ENCODE peak calls at places on chromosomes 3 and 15, in ten cellular contexts. J, A, K, X, G, V, D, Y, Q and E are unnamed samples.
A peak's percentile ranks its signal among the peaks of the same experiment; 100 is the strongest.

GRCh38 chr3:100360757-100361496 is 26.4 kb downstream of the NIT2 start:
- DNase-seq in J (no peak), A (no peak), K (no peak), X (peak; percentile 33), G (no peak), V (no peak), D (no peak), Y (no peak), Q (no peak), E (no peak)

GRCh38 chr15:51861557-51862350 is 32.3 kb downstream of the TMOD3 start:
- DNase-seq in J (peak; percentile 54), A (no peak), K (no peak), X (no peak), G (peak; percentile 70), V (peak; percentile 54), D (no peak), Y (no peak), Q (no peak), E (no peak)

GRCh38 chr15:86036243-86036642 is 43.4 kb upstream of the AGBL1 start:
- DNase-seq in J (no peak), A (no peak), K (no peak), X (no peak), G (no peak), V (peak; percentile 31), D (no peak), Y (no peak), Q (no peak), E (no peak)

GRCh38 chr3:58222161-58222724 is 11.5 kb upstream of the DNASE1L3 start:
- DNase-seq in J (no peak), A (no peak), K (no peak), X (no peak), G (no peak), V (no peak), D (no peak), Y (peak; percentile 67), Q (no peak), E (no peak)

GRCh38 chr3:144055604-144056003 is 84.0 kb downstream of the DIPK2A start:
- DNase-seq in J (no peak), A (peak; percentile 81), K (no peak), X (peak; percentile 60), G (no peak), V (no peak), D (no peak), Y (peak; percentile 75), Q (no peak), E (peak; percentile 3)

GRCh38 chr15:72445426-72445825 is 28.7 kb upstream of the ARIH1 start:
- DNase-seq in J (no peak), A (no peak), K (no peak), X (no peak), G (no peak), V (peak; percentile 24), D (no peak), Y (no peak), Q (no peak), E (no peak)

GRCh38 chr3:76965122-76965725 is 74.7 kb upstream of the ROBO2 start:
- DNase-seq in J (no peak), A (no peak), K (no peak), X (no peak), G (no peak), V (no peak), D (no peak), Y (no peak), Q (no peak), E (no peak)

GRCh38 chr3:58356054-58356453 is 23.4 kb downstream of the PXK start:
- DNase-seq in J (no peak), A (no peak), K (no peak), X (no peak), G (no peak), V (no peak), D (no peak), Y (no peak), Q (no peak), E (no peak)

GRCh38 chr3:52028572-52028971 is 27.8 kb downstream of the DUSP7 start:
- DNase-seq in J (no peak), A (no peak), K (no peak), X (no peak), G (no peak), V (no peak), D (no peak), Y (peak; percentile 46), Q (no peak), E (peak; percentile 44)

GRCh38 chr15:74642724-74643367 is 27.2 kb downstream of the CLK3 start:
- DNase-seq in J (no peak), A (peak; percentile 79), K (no peak), X (no peak), G (no peak), V (no peak), D (no peak), Y (no peak), Q (no peak), E (no peak)

GRCh38 chr15:63483521-63484371 is 20.6 kb upstream of the USP3 start:
- DNase-seq in J (no peak), A (no peak), K (no peak), X (peak; percentile 86), G (no peak), V (no peak), D (no peak), Y (no peak), Q (no peak), E (no peak)

GRCh38 chr3:187748050-187748481 is 2.8 kb upstream of the BCL6 start:
- DNase-seq in J (peak; percentile 84), A (peak; percentile 62), K (peak; percentile 91), X (peak; percentile 89), G (peak; percentile 87), V (peak; percentile 83), D (peak; percentile 62), Y (peak; percentile 87), Q (peak; percentile 81), E (peak; percentile 70)

GRCh38 chr3:100496711-100497261 is 4.4 kb downstream of the TMEM45A start:
- DNase-seq in J (no peak), A (peak; percentile 90), K (no peak), X (peak; percentile 87), G (no peak), V (no peak), D (no peak), Y (peak; percentile 77), Q (no peak), E (peak; percentile 35)

GRCh38 chr15:100766225-100767001 is 113.2 kb upstream of the ALDH1A3 start:
- DNase-seq in J (no peak), A (no peak), K (no peak), X (no peak), G (no peak), V (no peak), D (no peak), Y (no peak), Q (no peak), E (peak; percentile 29)

GRCh38 chr3:27216955-27217552 is 152.1 kb downstream of the NEK10 start:
- DNase-seq in J (no peak), A (peak; percentile 79), K (no peak), X (peak; percentile 59), G (no peak), V (no peak), D (no peak), Y (peak; percentile 83), Q (peak; percentile 25), E (peak; percentile 41)

GRCh38 chr15:43541785-43542184 is 24.4 kb downstream of the MAP1A start:
- DNase-seq in J (no peak), A (no peak), K (no peak), X (peak; percentile 50), G (no peak), V (no peak), D (no peak), Y (no peak), Q (no peak), E (no peak)

GRCh38 chr3:9767418-9767817 is 2.3 kb downstream of the CAMK1 start:
- DNase-seq in J (no peak), A (no peak), K (no peak), X (no peak), G (no peak), V (no peak), D (no peak), Y (no peak), Q (no peak), E (no peak)

GRCh38 chr3:51982352-51982837 is 940 bp upstream of the ACY1 start:
- DNase-seq in J (no peak), A (no peak), K (no peak), X (no peak), G (no peak), V (no peak), D (no peak), Y (peak; percentile 65), Q (no peak), E (no peak)

GRCh38 chr3:30290479-30290878 is 315.9 kb upstream of the TGFBR2 start:
- DNase-seq in J (no peak), A (no peak), K (no peak), X (no peak), G (no peak), V (no peak), D (no peak), Y (no peak), Q (no peak), E (no peak)

GRCh38 chr15:81889480-81889871 is 156.3 kb downstream of the MEX3B start:
- DNase-seq in J (no peak), A (no peak), K (no peak), X (peak; percentile 4), G (no peak), V (no peak), D (no peak), Y (no peak), Q (no peak), E (no peak)

GRCh38 chr3:13009132-13009945 is 63.9 kb downstream of the IQSEC1 start:
- DNase-seq in J (peak; percentile 25), A (no peak), K (no peak), X (no peak), G (peak; percentile 57), V (no peak), D (no peak), Y (no peak), Q (no peak), E (no peak)

GRCh38 chr3:196868297-196868661 is 559 bp downstream of the SENP5 start:
- DNase-seq in J (peak; percentile 13), A (peak; percentile 32), K (peak; percentile 20), X (peak; percentile 27), G (no peak), V (no peak), D (no peak), Y (peak; percentile 56), Q (peak; percentile 8), E (peak; percentile 29)

GRCh38 chr3:50100956-50101845 is 12.5 kb downstream of the RBM5 start:
- DNase-seq in J (no peak), A (peak; percentile 74), K (no peak), X (peak; percentile 55), G (no peak), V (no peak), D (no peak), Y (peak; percentile 51), Q (no peak), E (no peak)

GRCh38 chr3:160765211-160765610 is 9.2 kb downstream of the PPM1L start:
- DNase-seq in J (no peak), A (no peak), K (no peak), X (no peak), G (no peak), V (no peak), D (no peak), Y (no peak), Q (no peak), E (no peak)

GRCh38 chr15:89898628-89899302 is 5.0 kb upstream of the AP3S2 start:
- DNase-seq in J (peak; percentile 20), A (peak; percentile 44), K (no peak), X (peak; percentile 57), G (peak; percentile 59), V (peak; percentile 70), D (peak; percentile 17), Y (peak; percentile 75), Q (no peak), E (peak; percentile 65)

GRCh38 chr15:52709172-52709979 is 30.2 kb upstream of the ATOSA start:
- DNase-seq in J (no peak), A (no peak), K (no peak), X (no peak), G (no peak), V (no peak), D (no peak), Y (no peak), Q (no peak), E (no peak)

GRCh38 chr15:81410318-81410753 is 36.3 kb upstream of the TMC3 start:
- DNase-seq in J (no peak), A (peak; percentile 56), K (peak; percentile 33), X (peak; percentile 95), G (peak; percentile 68), V (peak; percentile 86), D (no peak), Y (peak; percentile 60), Q (peak; percentile 83), E (peak; percentile 76)

GRCh38 chr3:54047568-54047967 is 74.8 kb upstream of the CACNA2D3 start:
- DNase-seq in J (no peak), A (peak; percentile 33), K (no peak), X (peak; percentile 3), G (no peak), V (no peak), D (no peak), Y (no peak), Q (no peak), E (no peak)